ENCODE peak calls at places on chromosomes 4 and X, in six cellular contexts. H is spleen; R is K562; E is right lobe of liver; M is effector memory CD4-positive, alpha-beta T cell; Q is heart right ventricle. V is an unnamed sample.

GRCh38 chrX:68121371-68121770 is 311.9 kb downstream of the OPHN1 start:
- DNase-seq in M (no peak), R (no peak), E (no peak), Q (no peak), H (no peak), V (no peak)

GRCh38 chr4:183722738-183723560 is 63.9 kb downstream of the TRAPPC11 start:
- DNase-seq in E (peak; percentile 68), Q (peak; percentile 65), M (peak; percentile 11), H (peak; percentile 92), R (no peak), V (peak; percentile 42)

GRCh38 chrX:105461013-105461412 is 240.5 kb upstream of the TEX13A start:
- DNase-seq in H (no peak), Q (no peak), E (no peak), R (no peak), M (no peak), V (no peak)

GRCh38 chrX:116010939-116011338 is 159.6 kb upstream of the AGTR2 start:
- DNase-seq in M (no peak), E (no peak), Q (no peak), R (no peak), H (no peak), V (no peak)

GRCh38 chr4:53026233-53026632 is 164.1 kb downstream of the RASL11B start:
- DNase-seq in Q (no peak), E (no peak), R (no peak), M (no peak), H (no peak), V (no peak)

GRCh38 chr4:77591532-77591931 is 14.1 kb upstream of the CXCL13 start:
- DNase-seq in Q (no peak), E (peak; percentile 76), M (no peak), H (no peak), R (no peak), V (no peak)

GRCh38 chr4:168587326-168588125 is 90.7 kb downstream of the PALLD start:
- DNase-seq in E (no peak), R (no peak), Q (peak; percentile 37), H (no peak), M (no peak), V (no peak)

GRCh38 chr4:28015996-28016395 is 1155.4 kb downstream of the STIM2 start:
- DNase-seq in R (no peak), H (no peak), E (no peak), Q (no peak), M (no peak), V (no peak)

GRCh38 chrX:114841051-114841450 is 176.4 kb downstream of the IL13RA2 start:
- DNase-seq in H (no peak), M (no peak), E (no peak), R (no peak), Q (no peak), V (no peak)

GRCh38 chrX:39969099-39969825 is 128.5 kb downstream of the BCOR start:
- DNase-seq in R (no peak), H (no peak), Q (peak; percentile 10), M (no peak), E (peak; percentile 31), V (no peak)

GRCh38 chrX:1853916-1854315 is 239.1 kb downstream of the ASMT start:
- DNase-seq in Q (no peak), H (no peak), R (no peak), M (no peak), E (no peak), V (no peak)

GRCh38 chrX:123878177-123878576 is 18.3 kb downstream of the XIAP start:
- DNase-seq in H (no peak), Q (no peak), E (no peak), M (no peak), R (no peak), V (peak; percentile 28)

GRCh38 chrX:105882581-105883275 is 60.4 kb downstream of the NRK start:
- DNase-seq in M (no peak), E (no peak), R (no peak), Q (no peak), H (no peak), V (no peak)

GRCh38 chr4:65021737-65022136 is 612.5 kb upstream of the TECRL start:
- DNase-seq in M (no peak), E (no peak), Q (no peak), H (no peak), R (no peak), V (no peak)

GRCh38 chr4:139202984-139203383 is 26.0 kb upstream of the ELF2 start:
- DNase-seq in R (no peak), M (no peak), E (no peak), H (no peak), Q (no peak), V (no peak)

GRCh38 chr4:16791460-16791859 is 107.0 kb downstream of the LDB2 start:
- DNase-seq in H (no peak), R (no peak), M (no peak), Q (no peak), E (no peak), V (no peak)

GRCh38 chr4:105605493-105605892 is 53.1 kb downstream of the ARHGEF38 start:
- DNase-seq in M (no peak), H (no peak), Q (no peak), R (no peak), E (no peak), V (no peak)

GRCh38 chr4:40986375-40986774 is 228.0 kb downstream of the APBB2 start:
- DNase-seq in H (no peak), E (no peak), M (no peak), R (no peak), Q (no peak), V (no peak)

GRCh38 chrX:9882669-9883446 is 84.3 kb upstream of the CLDN34 start:
- DNase-seq in Q (peak; percentile 13), R (no peak), M (no peak), H (no peak), E (no peak), V (no peak)

GRCh38 chrX:148784859-148785655 is 284.6 kb downstream of the AFF2 start:
- DNase-seq in H (no peak), Q (no peak), M (no peak), E (no peak), R (no peak), V (no peak)

GRCh38 chr4:122746485-122746965 is 14.0 kb downstream of the BBS12 start:
- DNase-seq in H (no peak), Q (no peak), M (no peak), E (no peak), R (no peak), V (no peak)
- H3K4me3 ChIP-seq in H (no peak overlapping the region), Q (no peak overlapping the region), M (no peak overlapping the region), E (no peak overlapping the region), R (no peak overlapping the region), V (no peak overlapping the region)

DNA sequence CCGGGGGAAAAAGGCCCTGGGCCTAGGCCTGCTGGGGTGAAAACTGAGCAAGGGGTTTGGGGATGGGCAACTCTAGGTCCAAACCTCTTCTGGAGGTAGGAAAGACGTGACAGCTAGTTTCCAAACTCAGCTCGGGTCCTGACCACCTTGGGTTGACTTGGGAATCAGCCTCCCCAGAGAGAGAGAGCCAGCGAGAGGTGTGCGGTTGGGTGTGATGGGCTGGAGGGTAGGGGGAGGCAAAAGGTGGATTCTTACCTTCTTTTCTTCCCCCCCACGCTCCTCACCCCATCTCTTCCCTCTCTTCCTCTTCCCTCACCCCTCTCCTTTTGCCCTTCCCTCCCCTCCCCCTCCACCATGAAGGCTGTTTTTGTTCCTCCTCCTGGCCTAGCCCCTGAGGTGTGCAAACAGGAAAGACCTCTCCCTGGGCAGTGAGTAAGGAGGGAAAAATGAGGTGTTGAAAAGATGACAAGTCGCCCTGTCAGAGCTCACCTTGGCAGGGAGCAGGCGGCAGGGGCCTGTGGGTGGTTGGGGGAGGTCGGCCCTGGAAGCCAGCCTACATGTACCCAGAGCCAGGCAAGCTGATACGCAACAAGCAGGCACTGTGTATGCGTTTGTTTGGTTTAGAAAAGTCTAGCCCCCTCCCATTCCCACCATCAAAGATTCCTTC is 14.8 kb downstream of the PJA1 start:
- DNase-seq in H (peak; percentile 61), E (no peak), R (no peak), M (no peak), Q (no peak), V (no peak)
- H3K27ac ChIP-seq in H (no peak overlapping the region), E (no peak overlapping the region), R (no peak overlapping the region), M (no peak overlapping the region), Q (no peak overlapping the region), V (no peak overlapping the region)

GRCh38 chr4:2870098-2870497 is 26.5 kb downstream of the ADD1 start:
- DNase-seq in R (no peak), E (no peak), M (no peak), Q (no peak), H (no peak), V (no peak)

GRCh38 chr4:2866891-2867290 is 23.2 kb downstream of the ADD1 start:
- DNase-seq in R (no peak), H (no peak), M (no peak), E (no peak), Q (no peak), V (no peak)

GRCh38 chr4:2869659-2870058 is 26.0 kb downstream of the ADD1 start:
- DNase-seq in Q (no peak), H (no peak), M (no peak), R (no peak), E (no peak), V (no peak)

GRCh38 chr4:2867758-2868491 is 24.3 kb downstream of the ADD1 start:
- DNase-seq in Q (peak; percentile 43), E (no peak), R (peak; percentile 69), M (no peak), H (no peak), V (no peak)

GRCh38 chr4:2868840-2869487 is 25.3 kb downstream of the ADD1 start:
- DNase-seq in E (no peak), Q (no peak), R (no peak), M (no peak), H (no peak), V (no peak)
- H3K4me3 ChIP-seq in E (no peak overlapping the region), Q (peak overlapping the region; percentile 38), R (no peak overlapping the region), M (no peak overlapping the region), H (peak overlapping the region; percentile 31), V (no peak overlapping the region)

GRCh38 chr4:5029447-5029846 is 10.2 kb upstream of the CYTL1 start:
- DNase-seq in E (no peak), M (no peak), Q (no peak), R (no peak), H (peak; percentile 52), V (no peak)
- H3K27ac ChIP-seq in E (no peak overlapping the region), M (no peak overlapping the region), Q (no peak overlapping the region), R (no peak overlapping the region), H (no peak overlapping the region), V (no peak overlapping the region)

GRCh38 chr4:153271820-153272219 is 67.6 kb downstream of the TRIM2 start:
- DNase-seq in Q (no peak), R (no peak), H (no peak), M (no peak), E (no peak), V (no peak)

GRCh38 chr4:153275380-153276276 is 68.9 kb upstream of the MND1 start:
- DNase-seq in Q (no peak), H (no peak), M (no peak), R (no peak), E (no peak), V (no peak)

GRCh38 chr4:153276966-153277365 is 67.5 kb upstream of the MND1 start:
- DNase-seq in R (no peak), E (no peak), H (no peak), M (no peak), Q (no peak), V (no peak)

GRCh38 chr4:153273736-153274135 is 69.5 kb downstream of the TRIM2 start:
- DNase-seq in R (no peak), E (no peak), Q (no peak), M (no peak), H (no peak), V (no peak)

GRCh38 chr4:153274967-153275366 is 69.5 kb upstream of the MND1 start:
- DNase-seq in R (no peak), H (no peak), E (no peak), M (no peak), Q (no peak), V (no peak)
- H3K4me3 ChIP-seq in R (no peak overlapping the region), H (no peak overlapping the region), E (no peak overlapping the region), M (no peak overlapping the region), Q (no peak overlapping the region), V (no peak overlapping the region)